ENCODE peak calls at places on chromosomes 16 and 17, in five cellular contexts. L, N, K, B and C are unnamed samples.

GRCh38 chr17:31211352-31212012 is 85.6 kb downstream of the OMG start:
- DNase-seq in L (no peak), N (no peak), K (no peak), B (no peak), C (no peak)

GRCh38 chr16:46974352-46974751 is 878 bp upstream of the DNAJA2 start:
- DNase-seq in L (no peak), N (peak; percentile 62), K (no peak), B (no peak), C (peak; percentile 26)

GRCh38 chr17:10420811-10421210 is 939 bp downstream of the MYH8 start:
- DNase-seq in L (no peak), N (no peak), K (no peak), B (no peak), C (no peak)

GRCh38 chr17:76365256-76365903 is 11.7 kb upstream of the PRPSAP1 start:
- DNase-seq in L (no peak), N (no peak), K (no peak), B (no peak), C (no peak)

GRCh38 chr17:72351365-72351764 is 230.5 kb downstream of the SOX9 start:
- DNase-seq in L (no peak), N (no peak), K (no peak), B (no peak), C (no peak)

GRCh38 chr17:82862758-82863645 is 23.2 kb upstream of the ZNF750 start:
- DNase-seq in L (no peak), N (no peak), K (no peak), B (no peak), C (no peak)

GRCh38 chr16:70747703-70748631 is 53.0 kb downstream of the VAC14 start:
- DNase-seq in L (no peak), N (no peak), K (no peak), B (no peak), C (no peak)

GRCh38 chr17:69523252-69523861 is 108.9 kb downstream of the MAP2K6 start:
- DNase-seq in L (no peak), N (peak; percentile 58), K (peak; percentile 10), B (no peak), C (peak; percentile 9)

GRCh38 chr16:72278301-72278700 is 106.3 kb upstream of the PMFBP1 start:
- DNase-seq in L (no peak), N (no peak), K (no peak), B (no peak), C (no peak)

GRCh38 chr17:38761612-38762011 is 9.1 kb downstream of the PSMB3 start:
- DNase-seq in L (peak; percentile 53), N (no peak), K (no peak), B (no peak), C (no peak)

GRCh38 chr17:57999496-58000017 is 7.5 kb downstream of the SRSF1 start:
- DNase-seq in L (no peak), N (no peak), K (no peak), B (no peak), C (peak; percentile 77)

GRCh38 chr17:57228921-57229320 is 27.4 kb upstream of the MSI2 start:
- DNase-seq in L (no peak), N (no peak), K (no peak), B (no peak), C (no peak)

GRCh38 chr16:26133401-26133800 is 441.6 kb downstream of the HS3ST4 start:
- DNase-seq in L (no peak), N (no peak), K (no peak), B (no peak), C (no peak)

GRCh38 chr16:86306811-86307517 is 203.4 kb upstream of the FOXF1 start:
- DNase-seq in L (no peak), N (no peak), K (no peak), B (no peak), C (no peak)

GRCh38 chr17:67068999-67069398 is 24.6 kb downstream of the CACNG1 start:
- DNase-seq in L (no peak), N (no peak), K (no peak), B (no peak), C (no peak)

GRCh38 chr17:36717088-36717487 is 115.7 kb downstream of the MRM1 start:
- DNase-seq in L (no peak), N (no peak), K (no peak), B (no peak), C (no peak)

GRCh38 chr16:53743149-53743566 is 39.2 kb downstream of the FTO start:
- DNase-seq in L (peak; percentile 37), N (no peak), K (no peak), B (no peak), C (no peak)

GRCh38 chr17:12342161-12342560 is 321.5 kb downstream of the MAP2K4 start:
- DNase-seq in L (no peak), N (no peak), K (no peak), B (no peak), C (no peak)

GRCh38 chr16:79272141-79272577 is 328.4 kb downstream of the MAF start:
- DNase-seq in L (peak; percentile 94), N (no peak), K (no peak), B (peak; percentile 39), C (peak; percentile 63)

GRCh38 chr16:54503011-54503410 is 216.4 kb upstream of the IRX3 start:
- DNase-seq in L (no peak), N (peak; percentile 64), K (no peak), B (no peak), C (no peak)

GRCh38 chr16:27221576-27222498 is 18.5 kb downstream of the KDM8 start:
- DNase-seq in L (no peak), N (no peak), K (no peak), B (no peak), C (no peak)

GRCh38 chr17:73639322-73639721 is 4.9 kb downstream of the SDK2 start:
- DNase-seq in L (no peak), N (no peak), K (no peak), B (no peak), C (no peak)

GRCh38 chr17:21689604-21690003 is 2.7 kb upstream of the KCNJ18 start:
- DNase-seq in L (no peak), N (peak; percentile 78), K (no peak), B (no peak), C (no peak)

GRCh38 chr16:8889893-8890548 is 7.9 kb downstream of the LITAFD start:
- DNase-seq in L (no peak), N (no peak), K (no peak), B (no peak), C (no peak)

GRCh38 chr16:8887952-8888560 is 5.9 kb downstream of the LITAFD start:
- DNase-seq in L (no peak), N (peak; percentile 98), K (no peak), B (no peak), C (no peak)

GRCh38 chr16:8890549-8890921 is 8.4 kb downstream of the LITAFD start:
- DNase-seq in L (no peak), N (no peak), K (no peak), B (no peak), C (no peak)

GRCh38 chr16:8887438-8887765 is 5.3 kb downstream of the LITAFD start:
- DNase-seq in L (no peak), N (no peak), K (no peak), B (no peak), C (no peak)

GRCh38 chr16:8888951-8889892 is 7.1 kb downstream of the LITAFD start:
- DNase-seq in L (no peak), N (no peak), K (no peak), B (no peak), C (no peak)
- H3K27me3 ChIP-seq in L (no peaks in the 10 kb centered on the region), N (no peaks in the 10 kb centered on the region), K (no peaks in the 10 kb centered on the region), B (no peaks in the 10 kb centered on the region), C (no peaks in the 10 kb centered on the region)

GRCh38 chr16:84768061-84768797 is 51.6 kb upstream of the CRISPLD2 start:
- DNase-seq in L (no peak), N (no peak), K (no peak), B (no peak), C (no peak)
- H3K4me1 ChIP-seq in L (no peaks in the 10 kb centered on the region), N (peaks cover 5% of the 10 kb centered on the region), K (no peaks in the 10 kb centered on the region), B (peaks cover 29% of the 10 kb centered on the region), C (no peaks in the 10 kb centered on the region)

GRCh38 chr17:40883031-40883430 is 2.0 kb downstream of the KRT20 start:
- DNase-seq in L (no peak), N (no peak), K (no peak), B (no peak), C (no peak)

GRCh38 chr17:40886090-40886489 is 1.0 kb upstream of the KRT20 start:
- DNase-seq in L (no peak), N (no peak), K (no peak), B (no peak), C (no peak)

GRCh38 chr17:40888321-40888720 is 3.3 kb upstream of the KRT20 start:
- DNase-seq in L (no peak), N (no peak), K (no peak), B (no peak), C (no peak)

GRCh38 chr17:40883960-40884359 is 1.1 kb downstream of the KRT20 start:
- DNase-seq in L (no peak), N (no peak), K (no peak), B (no peak), C (no peak)

GRCh38 chr17:40884708-40885512 is at the start of gene KRT20:
- DNase-seq in L (no peak), N (no peak), K (no peak), B (no peak), C (no peak)
- H3K27me3 ChIP-seq in L (peaks cover 42% of the 10 kb centered on the region), N (peaks cover 15% of the 10 kb centered on the region), K (peaks cover 27% of the 10 kb centered on the region), B (peaks cover 9% of the 10 kb centered on the region), C (peaks cover 10% of the 10 kb centered on the region)

DNA sequence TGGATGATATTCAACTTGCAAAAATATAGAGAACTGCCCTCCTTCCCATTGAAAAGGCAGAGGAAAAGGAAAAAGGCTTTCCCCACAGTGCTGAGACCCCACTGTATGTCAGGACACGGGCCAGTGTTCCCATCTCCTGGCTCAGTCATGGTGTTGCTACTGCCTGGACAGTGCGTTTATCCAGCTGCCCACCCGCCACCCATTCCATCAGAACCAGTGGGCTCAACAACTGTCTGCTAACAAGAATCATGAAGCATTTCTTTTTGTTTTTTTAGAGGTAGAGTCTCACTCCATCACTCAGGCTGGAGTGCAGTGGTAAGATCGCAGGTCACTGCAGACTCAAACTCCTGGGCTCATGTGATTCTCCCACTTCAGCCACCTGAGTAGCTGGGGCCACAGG is 11.3 kb downstream of the FBXO31 start:
- DNase-seq in L (no peak), N (no peak), K (no peak), B (no peak), C (no peak)
- H3K4me1 ChIP-seq in L (no peaks in the 10 kb centered on the region), N (peaks cover 51% of the 10 kb centered on the region), K (peaks cover 20% of the 10 kb centered on the region), B (no peaks in the 10 kb centered on the region), C (no peaks in the 10 kb centered on the region)

GRCh38 chr17:79606487-79606886 is 4.4 kb downstream of the RBFOX3 start:
- DNase-seq in L (no peak), N (no peak), K (no peak), B (no peak), C (no peak)
- H3K27me3 ChIP-seq in L (no peaks in the 10 kb centered on the region), N (peaks cover 56% of the 10 kb centered on the region), K (peaks cover 79% of the 10 kb centered on the region), B (peaks cover 9% of the 10 kb centered on the region), C (no peaks in the 10 kb centered on the region)

GRCh38 chr17:78727057-78727456 is 55.0 kb downstream of the CYTH1 start:
- DNase-seq in L (no peak), N (no peak), K (no peak), B (no peak), C (no peak)
- H3K4me1 ChIP-seq in L (peaks cover 23% of the 10 kb centered on the region), N (peaks cover 39% of the 10 kb centered on the region), K (no peaks in the 10 kb centered on the region), B (peaks cover 92% of the 10 kb centered on the region), C (peaks cover 84% of the 10 kb centered on the region)

GRCh38 chr17:40340327-40340726 is 24.2 kb downstream of the GJD3 start:
- DNase-seq in L (no peak), N (no peak), K (no peak), B (no peak), C (no peak)
- H3K27me3 ChIP-seq in L (no peaks in the 10 kb centered on the region), N (no peaks in the 10 kb centered on the region), K (no peaks in the 10 kb centered on the region), B (no peaks in the 10 kb centered on the region), C (no peaks in the 10 kb centered on the region)